ENCODE peak calls at places on chromosomes 3 and 15, in nine cellular contexts. G is Caco-2, E is endothelial cell of umbilical vein, M is keratinocyte, K is neural progenitor cell, T is IMR-90, A is upper lobe of right lung, O is K562, X is transverse colon. I is an unnamed sample.

GRCh38 chr15:79101866-79102581 is 11.4 kb upstream of the RASGRF1 start:
- DNase-seq in G (no peak), E (no peak), M (no peak), K (no peak), T (peak; percentile 7), A (no peak), O (no peak), X (no peak), I (no peak)

GRCh38 chr15:88375234-88375926 is 91.8 kb downstream of the MRPL46 start:
- DNase-seq in G (no peak), E (no peak), M (no peak), K (peak; percentile 8), T (peak; percentile 74), A (no peak), O (no peak), X (no peak), I (no peak)

GRCh38 chr3:111932962-111933361 is 45.9 kb upstream of the ABHD10 start:
- DNase-seq in G (no peak), E (peak; percentile 88), M (no peak), K (no peak), T (no peak), A (no peak), O (no peak), X (no peak), I (no peak)

GRCh38 chr15:92812271-92812670 is 87.9 kb upstream of the CHD2 start:
- DNase-seq in G (no peak), E (no peak), M (no peak), K (no peak), T (no peak), A (no peak), O (no peak), X (peak; percentile 44), I (peak; percentile 30)

GRCh38 chr3:159779883-159780282 is 208.8 kb upstream of the IL12A start:
- DNase-seq in G (no peak), E (no peak), M (no peak), K (no peak), T (no peak), A (no peak), O (no peak), X (no peak), I (no peak)

GRCh38 chr15:90184786-90185704 is 16.1 kb upstream of the SEMA4B start:
- DNase-seq in G (peak; percentile 65), E (no peak), M (no peak), K (peak; percentile 84), T (no peak), A (peak; percentile 89), O (peak; percentile 89), X (peak; percentile 81), I (peak; percentile 91)

GRCh38 chr3:38608961-38609360 is 40.5 kb downstream of the SCN5A start:
- DNase-seq in G (no peak), E (no peak), M (no peak), K (no peak), T (no peak), A (peak; percentile 8), O (no peak), X (no peak), I (peak; percentile 4)

GRCh38 chr3:23365066-23365465 is 161.9 kb downstream of the UBE2E2 start:
- DNase-seq in G (no peak), E (peak; percentile 74), M (no peak), K (no peak), T (no peak), A (no peak), O (no peak), X (no peak), I (no peak)

GRCh38 chr3:50840983-50841489 is 166.3 kb downstream of the DOCK3 start:
- DNase-seq in G (no peak), E (no peak), M (no peak), K (no peak), T (no peak), A (no peak), O (no peak), X (no peak), I (no peak)

GRCh38 chr3:49311283-49311682 is 28.6 kb downstream of the USP4 start:
- DNase-seq in G (no peak), E (no peak), M (no peak), K (no peak), T (no peak), A (no peak), O (no peak), X (no peak), I (no peak)

GRCh38 chr15:23548071-23548470 is 17.4 kb upstream of the MKRN3 start:
- DNase-seq in G (no peak), E (no peak), M (no peak), K (no peak), T (no peak), A (no peak), O (no peak), X (no peak), I (no peak)

GRCh38 chr15:45646220-45646619 is 11.4 kb downstream of the SQOR start:
- DNase-seq in G (no peak), E (no peak), M (no peak), K (no peak), T (peak; percentile 79), A (no peak), O (no peak), X (no peak), I (no peak)

GRCh38 chr15:60022379-60022741 is 18.2 kb downstream of the FOXB1 start:
- DNase-seq in G (no peak), E (no peak), M (no peak), K (no peak), T (no peak), A (no peak), O (no peak), X (no peak), I (no peak)

GRCh38 chr3:23594066-23594465 is 211.7 kb upstream of the UBE2E1 start:
- DNase-seq in G (no peak), E (no peak), M (no peak), K (no peak), T (no peak), A (no peak), O (no peak), X (no peak), I (no peak)

GRCh38 chr3:87797872-87798566 is 260.8 kb downstream of the CGGBP1 start:
- DNase-seq in G (no peak), E (no peak), M (no peak), K (no peak), T (no peak), A (no peak), O (no peak), X (no peak), I (no peak)

GRCh38 chr3:128083980-128084674 is 31.9 kb downstream of the SEC61A1 start:
- DNase-seq in G (no peak), E (peak; percentile 57), M (no peak), K (no peak), T (peak; percentile 76), A (peak; percentile 26), O (no peak), X (no peak), I (no peak)

GRCh38 chr3:129625071-129625874 is 18.8 kb upstream of the PLXND1 start:
- DNase-seq in G (no peak), E (peak; percentile 52), M (no peak), K (no peak), T (no peak), A (peak; percentile 63), O (no peak), X (no peak), I (peak; percentile 42)

GRCh38 chr15:84833447-84833846 is 16.3 kb downstream of the ALPK3 start:
- DNase-seq in G (no peak), E (peak; percentile 53), M (no peak), K (no peak), T (peak; percentile 78), A (no peak), O (no peak), X (no peak), I (no peak)

GRCh38 chr3:69719292-69719691 is 20.0 kb upstream of the MITF start:
- DNase-seq in G (no peak), E (no peak), M (no peak), K (no peak), T (no peak), A (no peak), O (no peak), X (no peak), I (no peak)

GRCh38 chr3:194133661-194134230 is 2.2 kb upstream of the HES1 start:
- DNase-seq in G (peak; percentile 76), E (peak; percentile 76), M (no peak), K (no peak), T (peak; percentile 55), A (peak; percentile 85), O (peak; percentile 65), X (peak; percentile 46), I (peak; percentile 84)

GRCh38 chr3:42957573-42957972 is 21.5 kb upstream of the GASK1A start:
- DNase-seq in G (no peak), E (no peak), M (no peak), K (no peak), T (no peak), A (no peak), O (no peak), X (no peak), I (no peak)
- TF ChIP-seq CTCF in G (no peak), E (no peak), M (no peak), K (peak; percentile 40), T (no peak), A (no peak), O (peak; percentile 9), X (no peak), I (no peak)

GRCh38 chr15:40909662-40910625 is 15.7 kb downstream of the VPS18 start:
- DNase-seq in G (no peak), E (no peak), M (no peak), K (peak; percentile 51), T (no peak), A (peak; percentile 84), O (no peak), X (no peak), I (no peak)
- H3K4me1 ChIP-seq in G (peaks cover 28% of the 10 kb centered on the region), E (peaks cover 34% of the 10 kb centered on the region), M (peaks cover 19% of the 10 kb centered on the region), K (peaks cover 26% of the 10 kb centered on the region), T (peaks cover 18% of the 10 kb centered on the region), A (peaks cover 40% of the 10 kb centered on the region), O (peaks cover 11% of the 10 kb centered on the region), X (peaks cover 36% of the 10 kb centered on the region), I (peaks cover 20% of the 10 kb centered on the region)

DNA sequence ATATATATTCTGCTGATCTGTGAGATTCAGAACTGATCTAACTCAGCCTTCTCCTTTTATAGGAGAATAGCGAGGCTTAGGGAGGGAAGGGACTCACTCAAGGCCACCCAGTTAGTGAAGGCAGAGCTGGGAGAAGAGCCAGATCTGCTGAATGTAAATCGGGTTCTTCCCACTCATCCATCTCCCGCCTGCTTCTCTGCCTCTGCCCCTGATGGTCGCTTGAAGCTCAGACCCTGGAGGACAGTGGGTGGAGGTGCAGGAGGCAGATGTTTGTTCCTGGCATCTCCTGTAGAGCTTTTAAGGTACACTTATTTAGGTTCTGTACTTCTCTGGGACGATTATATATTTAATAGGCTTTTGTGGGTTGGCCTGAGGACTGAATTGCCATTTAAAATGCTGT is 4.3 kb downstream of the PDIA5 start:
- DNase-seq in G (no peak), E (no peak), M (no peak), K (peak; percentile 38), T (peak; percentile 51), A (no peak), O (peak; percentile 22), X (no peak), I (no peak)
- TF ChIP-seq CTCF in G (no peak), E (no peak), M (peak; percentile 5), K (peak; percentile 41), T (peak; percentile 11), A (no peak), O (peak; percentile 11), X (peak; percentile 27), I (peak; percentile 15)

DNA sequence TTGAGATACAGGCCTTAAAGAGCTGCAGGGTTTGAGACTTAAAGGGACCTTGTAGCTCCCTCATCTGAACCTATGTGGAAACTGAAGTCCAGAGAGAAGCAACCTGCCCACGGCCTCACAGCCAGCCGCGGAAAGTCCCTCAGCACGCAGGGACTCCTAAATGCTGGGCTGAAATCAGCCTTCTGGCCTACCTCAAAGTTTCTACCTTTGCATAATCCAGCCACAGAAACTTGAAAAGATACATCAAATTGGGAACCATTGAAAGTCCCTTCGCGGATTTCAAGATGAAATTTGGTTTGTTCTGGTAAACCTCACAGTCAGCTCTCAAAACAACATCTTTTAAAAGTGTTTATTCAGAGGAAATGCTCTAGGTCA is 171.5 kb downstream of the ADAMTS17 start:
- DNase-seq in G (no peak), E (no peak), M (no peak), K (no peak), T (no peak), A (no peak), O (no peak), X (no peak), I (no peak)
- H3K4me1 ChIP-seq in G (no peaks in the 10 kb centered on the region), E (no peaks in the 10 kb centered on the region), M (no peaks in the 10 kb centered on the region), K (peaks cover 11% of the 10 kb centered on the region), T (no peaks in the 10 kb centered on the region), A (no peaks in the 10 kb centered on the region), O (no peaks in the 10 kb centered on the region), X (no peaks in the 10 kb centered on the region), I (no peaks in the 10 kb centered on the region)